ENCODE peak calls at places on chromosomes 16 and 17, in four cellular contexts. G is HL-60, Z is K562, R is GM12878. A is an unnamed sample.

GRCh38 chr16:64615647-64616280 is 506.1 kb downstream of the CDH11 start:
- DNase-seq in R (no peak), Z (no peak), G (no peak), A (no peak)

GRCh38 chr16:69741951-69742904 is 12.5 kb downstream of the NOB1 start:
- DNase-seq in Z (no peak), G (no peak), R (no peak), A (no peak)

GRCh38 chr17:36632916-36633846 is 31.8 kb downstream of the MRM1 start:
- DNase-seq in R (no peak), G (no peak), Z (no peak), A (no peak)

GRCh38 chr17:38602453-38602852 is 3.3 kb downstream of the SRCIN1 start:
- DNase-seq in G (no peak), Z (no peak), R (no peak), A (no peak)

GRCh38 chr17:67412057-67412456 is 35.0 kb downstream of the PITPNC1 start:
- DNase-seq in G (no peak), Z (no peak), R (no peak), A (no peak)

GRCh38 chr17:47999612-48000011 is 28.7 kb downstream of the CDK5RAP3 start:
- DNase-seq in Z (no peak), R (no peak), G (peak; percentile 27), A (no peak)

GRCh38 chr16:54473201-54473993 is 186.8 kb upstream of the IRX3 start:
- DNase-seq in R (no peak), Z (no peak), G (no peak), A (no peak)

GRCh38 chr16:11596572-11597226 is 10.0 kb upstream of the LITAF start:
- DNase-seq in Z (no peak), G (peak; percentile 44), R (no peak), A (no peak)

GRCh38 chr17:60390881-60391418 is 983 bp downstream of the USP32 start:
- DNase-seq in Z (no peak), G (peak; percentile 32), R (no peak), A (no peak)

GRCh38 chr17:28477928-28478327 is 4.5 kb downstream of the SLC13A2 start:
- DNase-seq in R (no peak), Z (no peak), G (no peak), A (no peak)

GRCh38 chr17:39231587-39232551 is 6.1 kb upstream of the STAC2 start:
- DNase-seq in Z (peak; percentile 81), G (peak; percentile 57), R (no peak), A (peak; percentile 77)

GRCh38 chr17:56798916-56799315 is 34.8 kb downstream of the C17orf67 start:
- DNase-seq in G (no peak), Z (peak; percentile 32), R (no peak), A (no peak)

GRCh38 chr17:48194097-48194550 is 86.6 kb downstream of the SNX11 start:
- DNase-seq in Z (no peak), G (no peak), R (no peak), A (no peak)

GRCh38 chr17:81329927-81330883 is 35.1 kb upstream of the SLC38A10 start:
- DNase-seq in Z (no peak), G (no peak), R (no peak), A (no peak)

GRCh38 chr17:42691021-42691545 is 8.8 kb downstream of the CNTNAP1 start:
- DNase-seq in R (no peak), G (no peak), Z (peak; percentile 46), A (peak; percentile 15)

GRCh38 chr16:75570351-75571104 is 4.3 kb downstream of the GABARAPL2 start:
- DNase-seq in G (no peak), R (no peak), Z (no peak), A (no peak)

GRCh38 chr16:79845734-79846135 is 245.2 kb upstream of the MAF start:
- DNase-seq in G (no peak), R (no peak), Z (peak; percentile 92), A (no peak)

GRCh38 chr16:70301121-70301520 is 2.1 kb downstream of the DDX19B start:
- DNase-seq in Z (no peak), R (no peak), G (no peak), A (no peak)

DNA sequence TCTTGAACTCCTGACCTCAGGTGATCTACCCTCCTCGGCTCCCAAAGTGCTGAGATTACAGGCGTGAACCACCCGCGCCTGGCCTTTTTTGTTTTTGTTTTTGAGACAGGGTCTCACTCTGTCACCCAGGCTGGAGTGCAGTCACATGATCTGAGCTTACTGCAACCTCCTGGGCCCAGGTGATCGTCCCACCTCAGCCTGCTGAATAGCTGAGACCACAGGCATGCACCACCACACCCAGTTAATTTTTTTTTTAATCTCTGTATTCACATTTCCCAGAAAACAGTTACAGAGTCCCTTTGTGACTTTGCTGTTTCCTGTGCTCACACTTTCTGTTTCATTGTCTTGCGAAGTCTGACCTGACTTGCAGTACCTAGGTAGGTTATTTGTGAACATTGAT is 2.7 kb downstream of the CLUAP1 start:
- DNase-seq in Z (no peak), G (no peak), R (no peak), A (no peak)
- TF ChIP-seq SPI1 in Z (no peak), G (no peak), R (no peak), A (no peak)

DNA sequence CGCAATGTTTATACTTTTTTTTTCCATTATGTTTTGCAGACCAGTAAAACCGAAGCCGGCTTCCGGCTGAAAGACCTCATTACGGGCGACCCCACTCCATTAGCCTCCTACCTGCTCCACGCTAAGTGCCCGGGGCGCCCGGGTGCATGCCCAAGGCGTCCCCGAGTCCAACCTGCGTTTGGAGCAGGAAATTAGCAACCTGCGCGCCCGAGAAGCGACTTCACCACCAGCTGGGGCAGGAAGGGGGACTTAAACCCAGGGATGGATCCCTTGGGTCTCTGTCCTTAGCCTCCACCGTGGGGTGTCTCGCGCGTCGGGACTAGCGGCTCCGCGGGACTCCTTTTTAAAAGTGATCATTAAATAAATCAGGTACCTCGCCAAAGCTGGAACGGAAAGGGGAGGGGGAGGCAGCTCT is 1.7 kb downstream of the RBFOX3 start:
- DNase-seq in Z (no peak), G (no peak), R (no peak), A (no peak)
- TF ChIP-seq SPI1 in Z (no peak), G (no peak), R (no peak), A (no peak)

GRCh38 chr16:74280448-74280847 is 16.2 kb upstream of the PSMD7 start:
- DNase-seq in Z (no peak), G (peak; percentile 59), R (no peak), A (no peak)

GRCh38 chr16:74271879-74272278 is 24.7 kb upstream of the PSMD7 start:
- DNase-seq in R (no peak), G (no peak), Z (no peak), A (no peak)

GRCh38 chr16:74279805-74280204 is 16.8 kb upstream of the PSMD7 start:
- DNase-seq in R (no peak), G (no peak), Z (no peak), A (no peak)

GRCh38 chr16:74279266-74279665 is 17.3 kb upstream of the PSMD7 start:
- DNase-seq in G (no peak), Z (no peak), R (no peak), A (no peak)

DNA sequence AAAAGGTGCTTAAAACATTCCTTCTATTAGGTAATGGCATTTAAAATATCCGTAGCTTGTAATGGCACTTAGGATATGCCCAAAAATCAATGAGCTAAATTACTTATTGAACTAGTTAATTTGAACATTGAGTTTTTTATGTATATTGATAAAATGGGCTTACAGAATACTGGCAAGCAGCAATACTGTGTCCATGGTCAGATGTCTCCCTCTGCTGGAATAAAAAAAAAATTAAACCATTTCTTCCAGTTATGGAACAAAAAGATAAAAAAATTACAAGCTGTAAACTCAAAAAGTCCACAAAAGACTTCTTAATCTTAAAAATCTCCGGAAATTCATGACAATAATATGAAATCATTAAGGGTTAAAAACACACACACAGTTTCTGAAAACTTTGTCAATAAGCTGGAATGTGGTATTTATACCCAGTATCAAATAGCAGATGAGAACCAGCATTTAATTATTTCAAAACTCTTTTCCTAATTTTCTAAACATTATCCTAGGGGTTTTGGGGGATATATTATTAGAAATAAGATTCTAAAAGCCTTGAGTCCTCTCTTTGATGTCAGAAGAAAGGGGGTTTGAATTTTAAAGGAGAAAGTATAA is 21.5 kb upstream of the PSMD7 start:
- DNase-seq in Z (peak; percentile 36), R (no peak), G (no peak), A (peak; percentile 14)
- TF ChIP-seq SPI1 in Z (no peak), R (no peak), G (no peak), A (no peak)

GRCh38 chr16:66522816-66523590 is 26.9 kb downstream of the TK2 start:
- DNase-seq in Z (no peak), R (no peak), G (no peak), A (no peak)
- TF ChIP-seq SPI1 in Z (no peak), R (no peak), G (no peak), A (no peak)